ENCODE peak calls at places on chromosomes 7 and 10, in eight cellular contexts. One of them, this sample, is unnamed.

GRCh38 chr10:35208536-35208935 is 81.9 kb downstream of the CREM start:
- DNase-seq in esophagus squamous epithelium: no peak
- DNase-seq in Peyer's patch: no peak
- DNase-seq in A549: no peak
- DNase-seq in suprapubic skin: no peak
- DNase-seq in spleen: no peak
- DNase-seq in testis: no peak
- DNase-seq in right lobe of liver: peak; percentile 54
- DNase-seq in this sample: no peak

GRCh38 chr10:72008096-72008933 is 44.1 kb downstream of the CHST3 start:
- DNase-seq in Peyer's patch: no peak
- DNase-seq in testis: no peak
- DNase-seq in spleen: no peak
- DNase-seq in right lobe of liver: no peak
- DNase-seq in esophagus squamous epithelium: no peak
- DNase-seq in A549: no peak
- DNase-seq in suprapubic skin: no peak
- DNase-seq in this sample: no peak

GRCh38 chr7:7100432-7100849 is 81.9 kb upstream of the C1GALT1 start:
- DNase-seq in suprapubic skin: no peak
- DNase-seq in testis: no peak
- DNase-seq in esophagus squamous epithelium: no peak
- DNase-seq in Peyer's patch: no peak
- DNase-seq in spleen: no peak
- DNase-seq in A549: no peak
- DNase-seq in right lobe of liver: peak; percentile 10
- DNase-seq in this sample: no peak

GRCh38 chr7:12303507-12303906 is 92.4 kb downstream of the TMEM106B start:
- DNase-seq in Peyer's patch: no peak
- DNase-seq in suprapubic skin: no peak
- DNase-seq in testis: no peak
- DNase-seq in spleen: no peak
- DNase-seq in right lobe of liver: no peak
- DNase-seq in esophagus squamous epithelium: no peak
- DNase-seq in A549: no peak
- DNase-seq in this sample: no peak

GRCh38 chr10:96334888-96335526 is 23.8 kb downstream of the OPALIN start:
- DNase-seq in right lobe of liver: no peak
- DNase-seq in esophagus squamous epithelium: no peak
- DNase-seq in spleen: no peak
- DNase-seq in A549: peak; percentile 55
- DNase-seq in testis: peak; percentile 25
- DNase-seq in Peyer's patch: no peak
- DNase-seq in suprapubic skin: no peak
- DNase-seq in this sample: no peak

GRCh38 chr10:98338318-98338717 is 70.3 kb upstream of the LOXL4 start:
- DNase-seq in testis: no peak
- DNase-seq in right lobe of liver: no peak
- DNase-seq in A549: no peak
- DNase-seq in spleen: no peak
- DNase-seq in suprapubic skin: no peak
- DNase-seq in Peyer's patch: no peak
- DNase-seq in esophagus squamous epithelium: no peak
- DNase-seq in this sample: peak; percentile 29

GRCh38 chr10:19809481-19809880 is 6.8 kb upstream of the PLXDC2 start:
- DNase-seq in spleen: no peak
- DNase-seq in suprapubic skin: no peak
- DNase-seq in right lobe of liver: no peak
- DNase-seq in testis: no peak
- DNase-seq in Peyer's patch: no peak
- DNase-seq in esophagus squamous epithelium: no peak
- DNase-seq in A549: no peak
- DNase-seq in this sample: no peak

GRCh38 chr10:132306341-132306685 is 1.4 kb downstream of the STK32C start:
- DNase-seq in testis: no peak
- DNase-seq in right lobe of liver: no peak
- DNase-seq in esophagus squamous epithelium: no peak
- DNase-seq in suprapubic skin: peak; percentile 74
- DNase-seq in Peyer's patch: no peak
- DNase-seq in A549: no peak
- DNase-seq in spleen: peak; percentile 81
- DNase-seq in this sample: no peak

GRCh38 chr7:99139031-99139430 is 4.9 kb downstream of the SMURF1 start:
- DNase-seq in spleen: no peak
- DNase-seq in esophagus squamous epithelium: no peak
- DNase-seq in A549: no peak
- DNase-seq in suprapubic skin: no peak
- DNase-seq in right lobe of liver: no peak
- DNase-seq in Peyer's patch: no peak
- DNase-seq in testis: no peak
- DNase-seq in this sample: no peak

GRCh38 chr10:34323197-34323596 is 491.9 kb downstream of the PARD3 start:
- DNase-seq in testis: no peak
- DNase-seq in esophagus squamous epithelium: no peak
- DNase-seq in suprapubic skin: no peak
- DNase-seq in spleen: no peak
- DNase-seq in A549: no peak
- DNase-seq in right lobe of liver: no peak
- DNase-seq in Peyer's patch: no peak
- DNase-seq in this sample: no peak

GRCh38 chr7:107219563-107220244 is 50.9 kb downstream of the HBP1 start:
- DNase-seq in A549: no peak
- DNase-seq in spleen: no peak
- DNase-seq in right lobe of liver: no peak
- DNase-seq in suprapubic skin: no peak
- DNase-seq in esophagus squamous epithelium: no peak
- DNase-seq in Peyer's patch: no peak
- DNase-seq in testis: no peak
- DNase-seq in this sample: no peak

GRCh38 chr7:146565872-146566271 is 449.3 kb downstream of the CNTNAP2 start:
- DNase-seq in right lobe of liver: no peak
- DNase-seq in esophagus squamous epithelium: no peak
- DNase-seq in Peyer's patch: no peak
- DNase-seq in testis: no peak
- DNase-seq in A549: no peak
- DNase-seq in spleen: no peak
- DNase-seq in suprapubic skin: no peak
- DNase-seq in this sample: no peak

GRCh38 chr7:19749658-19750057 is 23.8 kb downstream of the TMEM196 start:
- DNase-seq in suprapubic skin: no peak
- DNase-seq in esophagus squamous epithelium: no peak
- DNase-seq in testis: no peak
- DNase-seq in Peyer's patch: no peak
- DNase-seq in A549: no peak
- DNase-seq in spleen: no peak
- DNase-seq in right lobe of liver: no peak
- DNase-seq in this sample: no peak

DNA sequence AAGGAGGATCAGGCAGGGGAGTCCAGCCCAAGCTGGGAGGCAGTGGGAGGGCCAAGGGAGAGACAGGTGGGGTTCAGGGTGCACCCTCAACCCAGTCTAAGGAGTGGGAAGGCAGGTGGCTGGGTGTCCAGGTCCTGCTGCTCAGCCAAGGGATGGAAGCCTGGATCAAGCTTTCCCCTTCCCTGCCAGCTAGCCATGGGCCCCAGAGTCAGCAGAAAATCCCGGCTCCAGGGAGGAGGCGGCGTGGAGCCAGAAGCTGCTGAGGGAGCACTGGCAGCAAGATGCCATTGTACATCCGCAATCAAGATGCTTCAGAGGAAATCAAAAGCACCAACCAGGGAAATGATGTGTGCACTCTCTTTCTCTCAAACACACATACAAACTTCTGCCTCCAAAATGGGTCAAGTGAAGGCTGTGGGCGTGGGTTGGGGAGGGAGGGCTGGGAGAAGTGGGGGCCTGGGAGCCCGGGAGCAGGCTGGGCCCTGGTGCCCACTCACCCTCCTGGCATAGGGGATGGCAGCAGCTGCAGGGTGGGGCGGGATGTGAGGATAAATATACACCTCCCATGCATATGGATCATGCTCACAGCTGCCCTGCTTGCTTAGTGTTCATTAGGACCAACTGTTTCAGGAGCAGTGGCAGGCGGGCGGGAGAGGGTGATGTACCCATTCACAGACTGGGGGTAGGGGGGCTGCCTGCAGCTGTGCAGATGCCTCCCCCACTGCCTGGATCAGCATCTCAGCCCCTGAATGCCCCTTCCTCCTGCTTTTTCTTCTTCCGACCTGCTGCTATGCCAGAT is 24.2 kb downstream of the TRIM8 start:
- DNase-seq in esophagus squamous epithelium: no peak
- DNase-seq in suprapubic skin: no peak
- DNase-seq in Peyer's patch: peak; percentile 48
- DNase-seq in spleen: no peak
- DNase-seq in right lobe of liver: no peak
- DNase-seq in testis: no peak
- DNase-seq in A549: no peak
- DNase-seq in this sample: no peak
- H3K4me1 ChIP-seq in esophagus squamous epithelium: peaks cover 19% of the 10 kb centered on the region
- H3K4me1 ChIP-seq in suprapubic skin: peaks cover 21% of the 10 kb centered on the region
- H3K4me1 ChIP-seq in Peyer's patch: no peaks in the 10 kb centered on the region
- H3K4me1 ChIP-seq in spleen: peaks cover 43% of the 10 kb centered on the region
- H3K4me1 ChIP-seq in right lobe of liver: no peaks in the 10 kb centered on the region
- H3K4me1 ChIP-seq in testis: peaks cover 17% of the 10 kb centered on the region
- H3K4me1 ChIP-seq in A549: peaks cover 30% of the 10 kb centered on the region
- H3K4me1 ChIP-seq in this sample: peaks cover 49% of the 10 kb centered on the region

DNA sequence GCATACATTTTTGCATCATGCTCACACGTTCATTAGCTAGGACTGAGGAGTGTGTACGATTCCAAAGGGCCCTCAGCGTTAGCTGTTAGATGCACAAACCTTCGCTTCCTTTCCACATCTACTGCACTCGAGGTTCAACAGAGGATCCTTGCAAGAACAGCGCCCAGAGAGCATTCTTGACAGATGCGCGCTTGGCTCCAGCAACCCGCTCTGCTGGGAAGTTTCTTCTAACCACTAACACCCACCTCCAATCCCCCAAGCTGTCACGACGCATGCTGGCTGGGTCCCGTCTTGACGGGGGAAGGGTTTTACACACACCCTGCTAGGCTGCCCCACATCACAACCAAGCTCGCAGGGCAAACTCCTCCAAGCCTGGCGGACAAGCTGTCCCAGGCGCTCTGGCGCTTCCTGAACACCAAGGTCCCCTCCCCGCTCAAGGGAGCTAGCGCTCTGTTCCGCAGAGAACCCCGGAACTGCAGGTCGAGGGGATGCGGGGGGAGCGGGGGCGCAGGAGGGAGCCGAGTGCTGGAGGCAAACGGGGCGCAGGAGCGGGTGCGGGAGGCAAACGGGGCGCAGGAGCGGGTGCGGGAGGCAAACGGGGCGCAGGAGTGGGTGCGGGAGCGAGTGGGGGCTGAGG is 653 bp upstream of the ADRB1 start:
- DNase-seq in spleen: no peak
- DNase-seq in esophagus squamous epithelium: no peak
- DNase-seq in right lobe of liver: peak; percentile 27
- DNase-seq in Peyer's patch: peak; percentile 79
- DNase-seq in A549: peak; percentile 63
- DNase-seq in testis: peak; percentile 21
- DNase-seq in suprapubic skin: peak; percentile 80
- DNase-seq in this sample: no peak
- TF ChIP-seq POLR2A in spleen: no peak
- TF ChIP-seq POLR2A in esophagus squamous epithelium: no peak
- TF ChIP-seq POLR2A in right lobe of liver: no peak
- TF ChIP-seq POLR2A in Peyer's patch: no peak
- TF ChIP-seq POLR2A in A549: no peak
- TF ChIP-seq POLR2A in testis: no peak
- TF ChIP-seq POLR2A in suprapubic skin: no peak
- TF ChIP-seq POLR2A in this sample: no peak

DNA sequence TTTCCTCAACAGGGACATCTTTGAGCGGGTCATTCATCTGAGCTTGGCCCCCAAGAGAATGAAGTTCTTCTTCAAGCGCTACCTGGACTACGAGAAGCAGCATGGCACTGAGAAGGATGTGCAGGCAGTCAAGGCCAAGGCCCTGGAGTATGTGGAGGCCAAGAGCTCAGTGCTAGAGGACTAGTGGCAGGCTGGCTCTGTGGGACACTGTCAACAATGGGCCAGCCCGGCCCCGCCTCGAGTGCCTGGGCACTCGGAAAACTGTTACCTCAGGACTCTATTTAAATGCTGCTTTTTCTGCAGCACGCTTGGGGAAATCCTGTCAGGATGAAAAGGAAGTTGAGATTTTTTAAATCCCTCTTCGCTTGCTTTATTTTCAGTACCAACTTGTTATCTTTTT is 6.8 kb downstream of the CALHM2 start:
- DNase-seq in testis: no peak
- DNase-seq in Peyer's patch: no peak
- DNase-seq in esophagus squamous epithelium: no peak
- DNase-seq in suprapubic skin: no peak
- DNase-seq in A549: no peak
- DNase-seq in spleen: no peak
- DNase-seq in right lobe of liver: no peak
- DNase-seq in this sample: no peak
- H3K4me1 ChIP-seq in testis: peaks cover 71% of the 10 kb centered on the region
- H3K4me1 ChIP-seq in Peyer's patch: peaks cover 9% of the 10 kb centered on the region
- H3K4me1 ChIP-seq in esophagus squamous epithelium: peaks cover 21% of the 10 kb centered on the region
- H3K4me1 ChIP-seq in suprapubic skin: peaks cover 57% of the 10 kb centered on the region
- H3K4me1 ChIP-seq in A549: peaks cover 2% of the 10 kb centered on the region
- H3K4me1 ChIP-seq in spleen: peaks cover 68% of the 10 kb centered on the region
- H3K4me1 ChIP-seq in right lobe of liver: no peaks in the 10 kb centered on the region
- H3K4me1 ChIP-seq in this sample: no peaks in the 10 kb centered on the region

GRCh38 chr10:931326-932318 is at the start of gene LARP4B:
- DNase-seq in spleen: peak; percentile 99
- DNase-seq in suprapubic skin: peak; percentile 98
- DNase-seq in testis: peak; percentile 96
- DNase-seq in right lobe of liver: peak; percentile 97
- DNase-seq in Peyer's patch: peak; percentile 98
- DNase-seq in esophagus squamous epithelium: peak; percentile 77
- DNase-seq in A549: peak; percentile 99
- DNase-seq in this sample: peak; percentile 92
- TF ChIP-seq POLR2A in spleen: no peak
- TF ChIP-seq POLR2A in suprapubic skin: peak; percentile 19
- TF ChIP-seq POLR2A in testis: peak; percentile 13
- TF ChIP-seq POLR2A in right lobe of liver: peak; percentile 75
- TF ChIP-seq POLR2A in Peyer's patch: peak; percentile 78
- TF ChIP-seq POLR2A in esophagus squamous epithelium: peak; percentile 90
- TF ChIP-seq POLR2A in A549: peak; percentile 41
- TF ChIP-seq POLR2A in this sample: peak; percentile 81

This sample was measured in tibial nerve.